ENCODE peak calls at places on chromosome 16, in seven cellular contexts. A, J, U, K, H, V and O are unnamed samples.

GRCh38 chr16:87098361-87098760 is 218.8 kb downstream of the C16orf95 start:
- DNase-seq in H (no peak), A (no peak), U (no peak), V (no peak), K (no peak), J (no peak), O (no peak)

GRCh38 chr16:71924710-71925109 is 29.4 kb downstream of the IST1 start:
- DNase-seq in H (no peak), K (no peak), A (no peak), U (no peak), J (no peak), V (no peak), O (no peak)

GRCh38 chr16:67857547-67858233 is 10.2 kb upstream of the CENPT start:
- DNase-seq in V (no peak), A (peak), H (no peak), J (no peak), U (peak), K (no peak), O (no peak)

GRCh38 chr16:86975445-86975844 is 341.7 kb downstream of the C16orf95 start:
- DNase-seq in K (peak), U (peak), J (no peak), V (no peak), A (no peak), H (peak), O (no peak)

GRCh38 chr16:84194470-84195200 is 3.7 kb downstream of the ADAD2 start:
- DNase-seq in V (peak), J (no peak), K (no peak), U (no peak), H (no peak), A (no peak), O (no peak)

GRCh38 chr16:66266436-66267286 is 99.8 kb upstream of the CDH5 start:
- DNase-seq in K (no peak), V (no peak), J (no peak), A (no peak), H (no peak), U (peak), O (no peak)

GRCh38 chr16:86199871-86200700 is 301.1 kb downstream of the IRF8 start:
- DNase-seq in V (no peak), J (no peak), U (peak), H (no peak), A (no peak), K (no peak), O (no peak)

GRCh38 chr16:57937861-57938260 is 33.1 kb downstream of the CNGB1 start:
- DNase-seq in K (no peak), A (no peak), J (no peak), H (no peak), U (no peak), V (no peak), O (no peak)

GRCh38 chr16:17836868-17837602 is 366.3 kb upstream of the XYLT1 start:
- DNase-seq in J (no peak), K (no peak), H (no peak), V (no peak), U (peak), A (no peak), O (no peak)

GRCh38 chr16:88651989-88652762 is 1.3 kb upstream of the CYBA start:
- DNase-seq in K (no peak), U (no peak), J (no peak), A (no peak), V (no peak), H (no peak), O (no peak)

GRCh38 chr16:77195411-77195810 is 3.8 kb upstream of the SYCE1L start:
- DNase-seq in V (no peak), A (no peak), K (no peak), J (no peak), U (no peak), H (no peak), O (no peak)

GRCh38 chr16:54931757-54932660 is 1.3 kb downstream of the IRX5 start:
- DNase-seq in A (no peak), K (no peak), H (no peak), U (no peak), J (no peak), V (peak), O (no peak)

GRCh38 chr16:2532494-2533141 is 1.4 kb upstream of the CEMP1 start:
- DNase-seq in H (no peak), U (peak), J (no peak), K (peak), A (peak), V (no peak), O (peak)

GRCh38 chr16:31451681-31452351 is 7.5 kb upstream of the ARMC5 start:
- DNase-seq in K (peak), V (no peak), J (no peak), A (no peak), H (peak), U (peak), O (no peak)

GRCh38 chr16:19589771-19590302 is 34.3 kb downstream of the VPS35L start:
- DNase-seq in J (no peak), K (no peak), V (no peak), A (no peak), H (no peak), U (peak), O (no peak)

GRCh38 chr16:86086471-86086870 is 187.5 kb downstream of the IRF8 start:
- DNase-seq in H (no peak), V (no peak), U (no peak), A (no peak), K (no peak), J (no peak), O (no peak)

GRCh38 chr16:28573738-28574718 is 20.3 kb downstream of the SGF29 start:
- DNase-seq in V (no peak), A (no peak), J (no peak), U (no peak), H (no peak), K (no peak), O (no peak)

GRCh38 chr16:46743232-46743719 is 4.9 kb downstream of the MYLK3 start:
- DNase-seq in J (no peak), U (peak), V (no peak), A (no peak), H (no peak), K (peak), O (no peak)

GRCh38 chr16:29876186-29876577 is 13.2 kb upstream of the CDIPT start:
- DNase-seq in U (no peak), J (no peak), A (no peak), H (no peak), K (no peak), V (no peak), O (no peak)

GRCh38 chr16:69340095-69340644 is 598 bp downstream of the NIP7 start:
- DNase-seq in A (no peak), J (no peak), U (peak), H (no peak), V (no peak), K (no peak), O (no peak)

GRCh38 chr16:77898671-77899211 is 110.4 kb downstream of the VAT1L start:
- DNase-seq in H (no peak), U (peak), A (no peak), J (no peak), V (no peak), K (no peak), O (no peak)

GRCh38 chr16:56279914-56280313 is 88.6 kb downstream of the GNAO1 start:
- DNase-seq in J (no peak), U (no peak), A (no peak), H (no peak), V (no peak), K (no peak), O (no peak)

GRCh38 chr16:3026609-3027487 is 3.0 kb downstream of the THOC6 start:
- DNase-seq in K (no peak), V (no peak), H (no peak), U (no peak), J (no peak), A (no peak), O (no peak)

GRCh38 chr16:56985288-56985961 is 3.9 kb upstream of the NLRC5 start:
- DNase-seq in A (no peak), K (no peak), J (no peak), H (no peak), U (peak), V (no peak), O (no peak)

GRCh38 chr16:53071748-53072301 is 17.0 kb downstream of the CHD9 start:
- DNase-seq in J (peak), V (peak), A (no peak), H (no peak), K (peak), U (no peak), O (peak)

GRCh38 chr16:49491111-49491670 is 117.6 kb downstream of the C16orf78 start:
- DNase-seq in V (no peak), J (no peak), A (no peak), U (no peak), H (no peak), K (no peak), O (no peak)

GRCh38 chr16:972316-973002 is 1.7 kb upstream of the LMF1 start:
- DNase-seq in H (no peak), A (no peak), U (no peak), K (no peak), V (no peak), J (peak), O (peak)

GRCh38 chr16:69243479-69243878 is 56.5 kb downstream of the SNTB2 start:
- DNase-seq in K (no peak), H (no peak), J (no peak), A (no peak), U (peak), V (no peak), O (no peak)

GRCh38 chr16:337975-338575 is 14.4 kb downstream of the AXIN1 start:
- DNase-seq in A (no peak), K (no peak), J (no peak), H (no peak), U (no peak), V (no peak), O (no peak)

GRCh38 chr16:10333321-10334032 is 52.4 kb upstream of the ATF7IP2 start:
- DNase-seq in A (no peak), K (no peak), U (no peak), V (no peak), H (no peak), J (no peak), O (no peak)

GRCh38 chr16:48277158-48277557 is 29.8 kb upstream of the ABCC11 start:
- DNase-seq in V (no peak), H (peak), U (no peak), K (no peak), J (no peak), A (no peak), O (no peak)